ENCODE peak calls at places on chromosomes 2 and 18, in eight cellular contexts. C is NCI-H345; W is stimulated activated CD4-positive, alpha-beta T cell treated with anti-CD3 and anti-CD28 coated beads, Interleukin-1b, Interleukin-23, amount 100 ng/mL, for 1 hour; K is H54; R is mesothelial cell of epicardium; U is adipocyte; E is psoas muscle; A is stimulated activated CD8-positive, alpha-beta memory T cell treated with anti-CD3 and anti-CD28 coated beads, Interleukin-4, amount 100 ng/mL, for 1 hour. Q is an unnamed sample.

GRCh38 chr2:169928463-169928864 is 101.2 kb downstream of the UBR3 start:
- DNase-seq in C (peak), W (no peak), K (no peak), R (no peak), U (peak), E (no peak), A (no peak), Q (no peak)

GRCh38 chr2:9020267-9020666 is 16.8 kb upstream of the MBOAT2 start:
- DNase-seq in C (no peak), W (no peak), K (no peak), R (no peak), U (no peak), E (no peak), A (no peak), Q (no peak)

GRCh38 chr2:98377569-98377968 is 31.3 kb downstream of the CNGA3 start:
- DNase-seq in C (no peak), W (no peak), K (no peak), R (no peak), U (no peak), E (no peak), A (no peak), Q (no peak)

GRCh38 chr2:164661349-164661748 is 40.1 kb upstream of the GRB14 start:
- DNase-seq in C (no peak), W (no peak), K (no peak), R (no peak), U (peak), E (no peak), A (no peak), Q (no peak)

GRCh38 chr2:157868993-157869392 is 7.1 kb downstream of the ACVR1 start:
- DNase-seq in C (no peak), W (no peak), K (no peak), R (no peak), U (no peak), E (no peak), A (no peak), Q (no peak)

GRCh38 chr18:46536215-46536874 is 120.7 kb downstream of the LOXHD1 start:
- DNase-seq in C (no peak), W (no peak), K (peak), R (no peak), U (no peak), E (no peak), A (no peak), Q (no peak)

GRCh38 chr2:4827836-4828235 is 864.3 kb upstream of the SOX11 start:
- DNase-seq in C (no peak), W (no peak), K (no peak), R (no peak), U (no peak), E (no peak), A (no peak), Q (no peak)

GRCh38 chr2:212727751-212728150 is 189.1 kb upstream of the ERBB4 start:
- DNase-seq in C (no peak), W (no peak), K (no peak), R (no peak), U (peak), E (no peak), A (no peak), Q (no peak)

GRCh38 chr2:161844845-161845244 is 220.6 kb downstream of the SLC4A10 start:
- DNase-seq in C (peak), W (no peak), K (no peak), R (no peak), U (no peak), E (no peak), A (no peak), Q (no peak)

GRCh38 chr2:194826241-194826640 is 830.8 kb upstream of the SLC39A10 start:
- DNase-seq in C (no peak), W (no peak), K (no peak), R (no peak), U (no peak), E (no peak), A (no peak), Q (no peak)

GRCh38 chr2:173354073-173354600 is 535 bp upstream of the CDCA7 start:
- DNase-seq in C (no peak), W (no peak), K (no peak), R (no peak), U (peak), E (no peak), A (no peak), Q (no peak)

GRCh38 chr2:74849228-74849892 is 15.4 kb downstream of the HK2 start:
- DNase-seq in C (no peak), W (no peak), K (no peak), R (no peak), U (no peak), E (peak), A (peak), Q (no peak)

GRCh38 chr2:164793531-164793930 is 48.1 kb downstream of the COBLL1 start:
- DNase-seq in C (no peak), W (no peak), K (no peak), R (no peak), U (no peak), E (no peak), A (no peak), Q (no peak)

Q was measured in ascending aorta.